ENCODE peak calls at places on chromosomes 5 and 9, in six cellular contexts. G, I, C, F, A and E are unnamed samples. For H3K4me1, the result is how much of the 10 kb centered on the place peaks cover.

GRCh38 chr5:11504083-11504785 is 400.0 kb downstream of the CTNND2 start:
- DNase-seq in A (no peak), G (no peak), C (no peak), I (no peak), F (no peak), E (no peak)

GRCh38 chr5:10699281-10699874 is 61.7 kb downstream of the DAP start:
- DNase-seq in G (no peak), A (no peak), F (no peak), C (peak), I (no peak), E (no peak)

GRCh38 chr5:160506006-160507004 is 84.7 kb downstream of the PTTG1 start:
- DNase-seq in A (peak), F (peak), I (no peak), C (peak), G (peak), E (peak)

GRCh38 chr9:33435821-33436277 is 11.5 kb downstream of the AQP3 start:
- DNase-seq in I (no peak), A (no peak), C (no peak), F (no peak), G (peak), E (no peak)

GRCh38 chr9:3467593-3468219 is 58.1 kb downstream of the RFX3 start:
- DNase-seq in F (peak), I (peak), C (peak), A (peak), G (peak), E (peak)

GRCh38 chr9:130770679-130771442 is 64.2 kb upstream of the ABL1 start:
- DNase-seq in A (no peak), F (peak), C (peak), G (no peak), I (peak), E (no peak)

GRCh38 chr9:129929467-129930125 is 94.3 kb downstream of the USP20 start:
- DNase-seq in A (no peak), I (no peak), F (no peak), G (no peak), C (no peak), E (no peak)

GRCh38 chr5:158821321-158821720 is 278.4 kb downstream of the EBF1 start:
- DNase-seq in A (no peak), C (no peak), G (no peak), I (no peak), F (no peak), E (no peak)

GRCh38 chr5:80790698-80791097 is 135.9 kb upstream of the DHFR start:
- DNase-seq in A (no peak), C (no peak), G (no peak), I (no peak), F (no peak), E (no peak)

GRCh38 chr9:105637787-105638395 is 24.4 kb upstream of the TAL2 start:
- DNase-seq in G (no peak), C (peak), F (no peak), I (no peak), A (no peak), E (no peak)

GRCh38 chr5:172004824-172005237 is 1.6 kb downstream of the FBXW11 start:
- DNase-seq in C (peak), F (no peak), G (no peak), I (no peak), A (no peak), E (no peak)

GRCh38 chr5:139141841-139142240 is 56.3 kb downstream of the SIL1 start:
- DNase-seq in F (no peak), A (no peak), C (no peak), G (peak), I (no peak), E (peak)

GRCh38 chr5:14365831-14366435 is 215.7 kb upstream of the OTULINL start:
- DNase-seq in F (peak), C (no peak), G (no peak), I (no peak), A (no peak), E (no peak)

GRCh38 chr9:129836342-129837007 is 1.2 kb downstream of the USP20 start:
- DNase-seq in F (peak), I (peak), G (peak), A (peak), C (peak), E (peak)

DNA sequence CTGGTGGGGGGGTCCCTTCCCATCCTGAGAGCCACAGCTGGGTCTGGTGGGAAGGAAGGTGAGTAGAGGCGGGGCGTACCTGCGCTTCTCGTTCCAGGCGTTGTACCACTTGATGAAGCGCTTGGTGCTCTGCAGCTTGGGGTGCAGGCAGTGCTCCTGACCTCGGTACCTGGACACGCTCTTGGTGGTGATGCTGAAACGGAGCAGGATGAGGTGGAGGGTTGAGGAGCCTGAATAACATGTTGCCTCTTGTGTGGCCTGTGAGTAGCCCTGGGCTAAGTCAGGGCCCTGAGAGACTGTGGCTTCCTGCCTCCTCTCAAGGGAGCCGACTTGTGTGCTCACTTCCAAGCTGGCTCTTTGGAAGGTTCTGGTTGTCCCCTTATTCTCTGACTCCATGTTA is 4.3 kb downstream of the CXCL14 start:
- DNase-seq in C (no peak), I (no peak), A (no peak), F (no peak), G (no peak), E (no peak)
- H3K4me3 ChIP-seq in C (no peak), I (no peak), A (no peak), F (no peak), G (no peak), E (no peak)

DNA sequence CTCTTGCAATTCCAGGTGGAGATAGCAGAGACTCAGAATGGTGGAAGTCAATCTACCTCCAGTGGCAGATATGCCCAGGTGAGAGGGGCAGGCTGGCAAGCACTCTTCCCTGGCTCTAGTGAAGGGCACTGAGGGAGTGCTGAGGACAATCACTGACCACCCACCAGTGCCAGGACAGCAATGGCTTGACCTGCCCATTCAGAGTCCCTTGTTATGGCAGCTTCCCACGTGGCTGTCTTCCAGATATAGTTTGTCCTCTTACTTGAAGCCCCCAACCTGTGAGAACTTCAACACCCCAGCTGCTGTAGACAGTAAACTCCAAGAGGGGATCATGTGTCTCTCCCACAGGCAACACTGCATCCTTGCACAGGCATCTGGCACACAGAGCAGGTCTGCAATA is 104.7 kb downstream of the LHFPL2 start:
- DNase-seq in C (no peak), A (no peak), G (no peak), F (no peak), I (no peak), E (no peak)
- H3K4me1 ChIP-seq in C (under half), A (under half), G (under half), F (under half), I (under half), E (under half)

GRCh38 chr9:79387091-79387490 is 184.7 kb upstream of the TLE4 start:
- DNase-seq in I (no peak), C (no peak), F (no peak), G (no peak), A (no peak), E (no peak)
- H3K4me3 ChIP-seq in I (no peak), C (no peak), F (no peak), G (no peak), A (no peak), E (no peak)

DNA sequence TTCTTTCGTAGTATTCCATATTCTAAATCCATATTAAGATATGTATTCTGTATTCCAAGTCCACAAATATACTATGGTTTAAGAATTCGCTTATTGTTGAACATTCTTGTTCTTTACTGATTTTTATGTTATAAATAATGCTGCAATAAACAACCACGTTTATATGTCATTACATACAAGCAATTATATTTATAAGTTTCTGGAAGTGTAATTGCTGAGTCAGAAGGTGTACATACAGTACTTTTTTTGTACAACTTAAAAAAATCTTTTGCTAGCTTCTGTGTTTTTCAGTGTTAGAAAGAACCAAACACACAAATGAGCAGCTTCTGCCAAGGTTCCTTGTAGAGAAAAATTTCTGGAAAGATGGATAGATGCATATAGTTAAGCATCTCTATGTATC is 48.6 kb upstream of the TNFAIP8 start:
- DNase-seq in F (no peak), I (no peak), C (no peak), A (no peak), G (no peak), E (no peak)
- H3K4me1 ChIP-seq in F (half or more), I (half or more), C (half or more), A (under half), G (under half), E (under half)

GRCh38 chr9:127450170-127450830 is 906 bp downstream of the RPL12 start:
- DNase-seq in A (no peak), G (no peak), F (peak), I (no peak), C (peak), E (no peak)

GRCh38 chr9:127449332-127449966 is 1.8 kb downstream of the RPL12 start:
- DNase-seq in F (no peak), C (peak), I (no peak), G (no peak), A (no peak), E (no peak)

GRCh38 chr9:127447416-127448111 is 3.6 kb downstream of the RPL12 start:
- DNase-seq in F (no peak), G (no peak), A (no peak), C (no peak), I (no peak), E (no peak)

GRCh38 chr9:127446720-127447415 is 4.3 kb downstream of the RPL12 start:
- DNase-seq in A (no peak), G (no peak), F (no peak), C (no peak), I (no peak), E (no peak)

GRCh38 chr9:127448112-127448805 is 2.9 kb downstream of the RPL12 start:
- DNase-seq in F (no peak), A (no peak), I (no peak), C (no peak), G (no peak), E (no peak)
- H3K4me3 ChIP-seq in F (no peak), A (no peak), I (peak), C (peak), G (no peak), E (no peak)

DNA sequence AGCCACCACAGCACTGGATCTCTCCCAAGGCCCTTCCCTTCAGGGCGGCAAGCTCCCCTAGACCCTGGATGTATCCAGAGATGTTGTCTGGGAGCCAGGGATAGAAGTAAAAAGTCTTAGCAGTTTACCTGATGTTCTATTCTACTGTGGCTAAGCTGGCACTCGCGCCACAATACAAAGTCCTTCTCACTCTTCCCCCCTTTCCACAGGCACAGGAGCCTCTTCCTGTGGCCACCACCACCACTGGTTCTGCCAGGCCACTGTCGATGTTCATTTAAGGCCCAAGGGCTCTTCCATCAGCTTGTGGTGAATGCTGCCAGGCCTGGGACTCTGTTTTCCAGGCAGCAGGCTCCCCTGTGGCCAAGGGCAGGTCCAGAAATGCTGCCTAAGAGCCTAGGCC is 33.7 kb downstream of the MEGF9 start:
- DNase-seq in F (no peak), G (no peak), I (no peak), A (no peak), C (no peak), E (no peak)
- H3K4me1 ChIP-seq in F (under half), G (under half), I (half or more), A (under half), C (under half), E (under half)

GRCh38 chr9:121743441-121744001 is 92.1 kb downstream of the DAB2IP start:
- DNase-seq in F (no peak), C (no peak), G (peak), I (peak), A (peak), E (peak)

GRCh38 chr9:121744687-121745395 is 93.4 kb downstream of the DAB2IP start:
- DNase-seq in G (no peak), C (no peak), I (no peak), F (no peak), A (no peak), E (no peak)

GRCh38 chr9:121742923-121743322 is 91.5 kb downstream of the DAB2IP start:
- DNase-seq in A (no peak), F (no peak), C (no peak), I (no peak), G (no peak), E (no peak)

GRCh38 chr9:121745396-121745695 is 93.9 kb downstream of the DAB2IP start:
- DNase-seq in C (no peak), A (no peak), F (no peak), I (no peak), G (no peak), E (no peak)

DNA sequence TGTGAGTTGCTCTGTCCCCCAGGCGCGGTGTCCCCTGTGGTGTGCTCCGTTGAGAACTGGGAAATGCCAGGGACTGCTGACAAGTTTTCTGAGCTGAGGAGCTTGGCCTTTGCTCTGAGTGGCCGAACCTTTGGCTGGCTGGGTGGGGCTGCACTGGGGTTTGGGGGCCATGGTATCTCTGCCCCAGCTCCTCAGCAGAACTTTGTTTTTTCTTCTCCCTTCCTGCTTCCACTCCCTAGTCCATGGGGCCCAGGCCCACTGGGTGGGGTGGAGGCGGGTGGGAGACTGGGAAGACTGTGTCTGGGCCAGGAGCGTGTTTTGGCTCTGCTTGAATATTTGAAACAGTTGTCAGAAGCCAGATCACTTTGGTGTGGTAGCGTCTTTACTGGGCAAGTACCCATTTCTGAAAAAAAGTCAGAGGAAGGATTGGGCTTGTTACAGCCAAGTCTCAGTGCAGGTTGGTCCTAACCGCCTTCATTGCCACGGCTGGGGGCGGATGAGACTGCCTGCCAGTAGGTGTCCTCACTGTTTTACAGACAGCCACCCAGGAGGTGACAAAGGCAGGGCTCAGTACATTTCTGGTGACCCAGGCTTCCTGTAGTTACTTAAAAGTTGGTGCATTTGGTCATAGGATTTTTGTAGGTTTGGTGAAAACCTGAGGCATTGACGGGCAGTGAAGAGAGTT is 92.7 kb downstream of the DAB2IP start:
- DNase-seq in G (peak), I (peak), F (peak), A (peak), C (peak), E (peak)
- H3K4me3 ChIP-seq in G (peak), I (peak), F (no peak), A (peak), C (no peak), E (no peak)

GRCh38 chr9:108883085-108883484 is 21.0 kb downstream of the ACTL7A start:
- DNase-seq in C (no peak), I (no peak), G (no peak), F (no peak), A (no peak), E (no peak)
- H3K4me1 ChIP-seq in C (under half), I (under half), G (under half), F (under half), A (under half), E (under half)

DNA sequence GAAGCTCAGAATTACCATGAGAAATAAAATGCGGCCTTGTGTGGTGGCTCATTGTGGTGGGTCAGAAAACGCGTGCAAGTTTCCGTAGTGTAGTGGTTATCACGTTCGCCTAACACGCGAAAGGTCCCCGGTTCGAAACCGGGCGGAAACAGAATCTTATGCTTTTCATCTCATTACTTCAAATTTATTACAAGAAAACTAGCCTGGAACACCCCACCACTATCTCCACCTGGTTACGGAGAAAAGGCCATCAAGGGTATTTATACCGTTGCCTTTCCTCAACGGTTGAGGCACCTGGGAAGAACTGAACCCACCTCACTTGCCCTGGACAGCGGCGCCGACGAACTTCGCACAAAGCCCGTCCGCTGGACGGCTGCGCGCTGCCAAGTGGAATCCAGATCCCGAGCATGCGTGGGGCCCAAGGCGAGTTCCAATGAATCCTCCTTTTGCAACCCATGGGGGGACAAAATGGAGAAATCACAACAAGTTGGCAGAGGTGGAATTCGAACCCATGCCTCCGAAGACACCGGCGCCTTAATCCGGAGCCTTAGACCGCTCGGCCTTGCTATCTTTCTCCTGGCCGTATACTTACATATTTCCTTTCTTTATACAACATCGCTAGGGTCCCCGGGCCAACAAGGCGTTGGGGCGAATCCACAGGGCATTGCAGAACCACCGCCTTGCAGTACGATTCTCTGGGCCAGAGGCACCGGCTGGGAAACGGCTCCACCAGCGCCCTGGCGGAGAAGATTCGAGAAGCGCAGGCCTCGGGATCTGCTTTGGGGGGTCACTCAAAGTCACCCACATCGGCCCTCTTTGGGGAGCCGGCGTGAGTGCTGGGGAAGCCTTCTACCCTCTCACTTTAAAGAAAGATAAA is 16.9 kb downstream of the OR2V2 start:
- DNase-seq in G (no peak), I (peak), A (no peak), C (no peak), F (no peak), E (no peak)
- H3K4me3 ChIP-seq in G (no peak), I (peak), A (no peak), C (peak), F (no peak), E (no peak)

GRCh38 chr5:119388619-119389190 is 32.9 kb downstream of the TNFAIP8 start:
- DNase-seq in I (no peak), F (no peak), A (no peak), G (no peak), C (no peak), E (no peak)
- H3K4me1 ChIP-seq in I (under half), F (half or more), A (under half), G (under half), C (half or more), E (under half)